ENCODE peak calls at places on chromosomes 16 and 17, in five cellular contexts. T, M, U, P and B are unnamed samples.

GRCh38 chr17:74212262-74212912 is 984 bp upstream of the TTYH2 start:
- DNase-seq in T (no peak), M (no peak), U (peak; percentile 38), P (peak; percentile 46), B (no peak)

GRCh38 chr17:55584055-55584685 is 72.9 kb upstream of the SMIM36 start:
- DNase-seq in T (no peak), M (no peak), U (peak; percentile 65), P (peak; percentile 27), B (no peak)

GRCh38 chr17:65629234-65629690 is 67.8 kb upstream of the AXIN2 start:
- DNase-seq in T (peak; percentile 13), M (no peak), U (no peak), P (no peak), B (no peak)

GRCh38 chr17:41687828-41688640 is 651 bp upstream of the EIF1 start:
- DNase-seq in T (peak; percentile 57), M (peak; percentile 65), U (no peak), P (peak; percentile 59), B (no peak)

GRCh38 chr16:70161350-70161749 is 12.2 kb upstream of the CLEC18C start:
- DNase-seq in T (no peak), M (peak; percentile 1), U (no peak), P (no peak), B (no peak)

GRCh38 chr17:73960469-73960868 is 243.0 kb upstream of the RPL38 start:
- DNase-seq in T (no peak), M (no peak), U (no peak), P (no peak), B (no peak)

GRCh38 chr17:27354491-27355081 is 60.7 kb downstream of the WSB1 start:
- DNase-seq in T (no peak), M (no peak), U (no peak), P (no peak), B (no peak)

GRCh38 chr16:48361012-48361411 is 24.2 kb downstream of the SIAH1 start:
- DNase-seq in T (no peak), M (no peak), U (no peak), P (no peak), B (no peak)

GRCh38 chr16:8675183-8676159 is 1.1 kb downstream of the ABAT start:
- DNase-seq in T (no peak), M (peak; percentile 11), U (no peak), P (no peak), B (peak; percentile 61)

GRCh38 chr16:70746708-70747424 is 54.1 kb downstream of the VAC14 start:
- DNase-seq in T (peak; percentile 90), M (peak; percentile 79), U (peak; percentile 96), P (peak; percentile 89), B (no peak)

GRCh38 chr17:2111691-2112090 is 56.8 kb downstream of the HIC1 start:
- DNase-seq in T (peak; percentile 93), M (no peak), U (peak; percentile 72), P (peak; percentile 32), B (no peak)

GRCh38 chr16:83701494-83701893 is 106.3 kb upstream of the HSBP1 start:
- DNase-seq in T (peak; percentile 40), M (peak; percentile 31), U (peak; percentile 8), P (peak; percentile 44), B (peak; percentile 14)

GRCh38 chr17:57329380-57330214 is 73.3 kb downstream of the MSI2 start:
- DNase-seq in T (no peak), M (peak; percentile 41), U (peak; percentile 40), P (no peak), B (no peak)

GRCh38 chr17:32020943-32021617 is 13.9 kb downstream of the LRRC37B start:
- DNase-seq in T (no peak), M (no peak), U (no peak), P (no peak), B (no peak)

GRCh38 chr17:34606721-34607120 is 27.3 kb downstream of the TMEM132E start:
- DNase-seq in T (no peak), M (peak; percentile 8), U (no peak), P (no peak), B (no peak)

GRCh38 chr16:26905336-26905735 is 161.4 kb upstream of the C16orf82 start:
- DNase-seq in T (peak; percentile 82), M (no peak), U (peak; percentile 43), P (no peak), B (no peak)

GRCh38 chr16:3235856-3236669 is 1.1 kb upstream of the ZNF200 start:
- DNase-seq in T (no peak), M (peak; percentile 23), U (no peak), P (no peak), B (peak; percentile 23)

GRCh38 chr16:24123275-24123674 is 132.9 kb upstream of the CACNG3 start:
- DNase-seq in T (no peak), M (no peak), U (no peak), P (no peak), B (no peak)

GRCh38 chr16:3192476-3193019 is 4.5 kb downstream of the OR1F1 start:
- DNase-seq in T (no peak), M (no peak), U (no peak), P (no peak), B (no peak)

GRCh38 chr17:45768000-45768399 is 16.1 kb upstream of the CRHR1 start:
- DNase-seq in T (no peak), M (no peak), U (no peak), P (no peak), B (no peak)

GRCh38 chr17:68054296-68054900 is 18.9 kb downstream of the KPNA2 start:
- DNase-seq in T (peak; percentile 70), M (peak; percentile 24), U (peak; percentile 46), P (peak; percentile 71), B (peak; percentile 9)

GRCh38 chr17:29533976-29534375 is 32.9 kb downstream of the ABHD15 start:
- DNase-seq in T (no peak), M (no peak), U (no peak), P (no peak), B (no peak)

GRCh38 chr17:39822051-39822450 is 42.1 kb downstream of the IKZF3 start:
- DNase-seq in T (no peak), M (no peak), U (no peak), P (no peak), B (no peak)

GRCh38 chr17:18226284-18226945 is 980 bp downstream of the LLGL1 start:
- DNase-seq in T (no peak), M (no peak), U (no peak), P (peak; percentile 46), B (no peak)

GRCh38 chr16:12144355-12144754 is 167.8 kb downstream of the SNX29 start:
- DNase-seq in T (no peak), M (no peak), U (no peak), P (no peak), B (no peak)

DNA sequence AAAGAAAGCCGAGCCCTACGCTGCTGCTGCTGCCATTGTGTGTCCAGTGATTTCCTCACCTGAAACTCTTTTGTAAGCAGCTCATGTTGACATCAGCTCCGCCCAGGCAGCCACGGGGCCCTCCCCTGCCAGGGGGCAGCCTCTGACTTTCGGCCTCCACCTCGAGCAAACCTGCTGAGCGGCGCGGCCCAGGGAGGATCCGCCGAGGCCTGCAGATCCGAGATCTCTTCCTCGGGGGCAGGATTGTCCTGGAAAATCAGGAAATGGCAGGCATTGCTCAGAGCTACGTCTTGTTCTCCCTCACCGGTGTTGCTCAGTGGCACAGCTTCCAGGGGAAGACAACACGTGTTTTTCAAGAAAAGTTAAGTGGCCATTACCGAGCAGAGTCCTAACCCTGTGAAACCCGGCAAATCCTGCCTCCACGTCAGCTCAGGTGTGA is 35.6 kb upstream of the ZNF750 start:
- DNase-seq in T (no peak), M (no peak), U (no peak), P (no peak), B (no peak)
- H3K4me3 ChIP-seq in T (no peak overlapping the region), M (no peak overlapping the region), U (no peak overlapping the region), P (no peak overlapping the region), B (no peak overlapping the region)

GRCh38 chr17:4317648-4318047 is 48.8 kb downstream of the UBE2G1 start:
- DNase-seq in T (no peak), M (no peak), U (no peak), P (no peak), B (no peak)

GRCh38 chr17:4318186-4318585 is 48.3 kb downstream of the UBE2G1 start:
- DNase-seq in T (no peak), M (no peak), U (no peak), P (no peak), B (no peak)

GRCh38 chr17:4316648-4317047 is 49.8 kb downstream of the UBE2G1 start:
- DNase-seq in T (no peak), M (no peak), U (no peak), P (no peak), B (no peak)

GRCh38 chr17:4319221-4319620 is 47.3 kb downstream of the UBE2G1 start:
- DNase-seq in T (no peak), M (no peak), U (no peak), P (no peak), B (no peak)

GRCh38 chr17:4318596-4318995 is 47.9 kb downstream of the UBE2G1 start:
- DNase-seq in T (no peak), M (no peak), U (peak; percentile 38), P (no peak), B (no peak)
- H3K4me3 ChIP-seq in T (no peak overlapping the region), M (no peak overlapping the region), U (no peak overlapping the region), P (no peak overlapping the region), B (no peak overlapping the region)

GRCh38 chr17:50161911-50162288 is 3.9 kb upstream of the SGCA start:
- DNase-seq in T (no peak), M (no peak), U (no peak), P (no peak), B (peak; percentile 50)
- H3K4me3 ChIP-seq in T (no peak overlapping the region), M (peak overlapping the region; percentile 47), U (no peak overlapping the region), P (peak overlapping the region; percentile 85), B (no peak overlapping the region)

GRCh38 chr16:86390335-86390734 is 120.0 kb upstream of the FOXF1 start:
- DNase-seq in T (no peak), M (no peak), U (no peak), P (no peak), B (no peak)

GRCh38 chr16:86384980-86385379 is 125.3 kb upstream of the FOXF1 start:
- DNase-seq in T (no peak), M (no peak), U (no peak), P (no peak), B (no peak)

GRCh38 chr16:86389566-86390328 is 120.6 kb upstream of the FOXF1 start:
- DNase-seq in T (no peak), M (no peak), U (peak; percentile 61), P (no peak), B (no peak)

GRCh38 chr16:86388976-86389375 is 121.4 kb upstream of the FOXF1 start:
- DNase-seq in T (no peak), M (no peak), U (no peak), P (no peak), B (no peak)

DNA sequence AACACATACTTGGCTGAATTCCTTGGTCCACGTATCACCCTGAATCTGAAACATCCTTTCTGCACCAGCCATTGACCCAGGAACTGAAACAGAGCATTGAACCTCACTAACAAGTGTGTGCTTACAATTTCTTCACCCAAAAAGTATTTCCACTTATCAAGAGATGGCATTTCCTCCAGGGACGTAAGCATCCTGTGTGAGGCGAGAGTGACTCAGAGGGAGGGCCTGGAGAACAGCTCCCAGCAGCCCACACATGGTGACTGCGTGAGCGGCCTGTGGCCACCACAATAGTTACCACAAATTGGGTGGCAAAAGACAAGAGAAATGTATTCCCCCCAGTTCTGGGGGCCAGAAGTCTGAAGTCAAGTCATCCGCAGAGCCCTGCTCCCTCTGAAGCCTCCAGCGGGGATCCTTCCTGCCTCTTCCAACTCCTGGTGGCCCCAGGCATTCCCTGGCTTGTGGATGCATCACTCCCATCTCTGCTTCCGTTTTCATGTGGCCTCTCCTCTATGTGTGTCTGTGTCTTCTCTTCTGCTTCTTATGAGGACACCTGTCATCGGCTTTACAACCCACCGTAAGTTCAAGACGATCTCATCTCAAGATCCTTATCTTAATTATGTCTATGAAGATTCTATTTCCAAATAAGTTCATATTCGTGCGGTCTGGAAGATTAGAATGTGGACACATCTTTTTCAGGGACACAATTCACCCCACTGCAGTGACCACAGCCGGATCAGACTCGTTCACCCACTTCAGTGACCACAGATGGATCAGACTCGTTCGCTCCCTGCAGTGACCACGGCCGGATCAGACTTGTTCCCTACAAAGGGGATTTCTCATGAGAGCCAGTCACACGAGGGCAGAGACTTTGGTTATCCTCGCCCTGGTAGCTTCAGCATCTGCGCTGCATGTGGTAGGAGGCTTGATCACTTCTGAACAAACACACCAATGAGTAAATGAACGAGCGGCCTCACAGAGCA is 122.6 kb upstream of the FOXF1 start:
- DNase-seq in T (peak; percentile 94), M (no peak), U (peak; percentile 97), P (peak; percentile 76), B (no peak)
- H3K4me3 ChIP-seq in T (no peak overlapping the region), M (no peak overlapping the region), U (no peak overlapping the region), P (no peak overlapping the region), B (no peak overlapping the region)